ENCODE peak calls at places on chromosomes 12 and 14, in eight cellular contexts. O is Calu3, R is AG04449, M is fibroblast of lung, S is astrocyte, N is mammary epithelial cell, F is A549, U is Panc1. T is an unnamed sample.

GRCh38 chr12:52721838-52722470 is 18.6 kb upstream of the KRT77 start:
- DNase-seq in O (no peak), F (no peak), R (no peak), N (no peak), U (no peak), S (no peak), M (no peak), T (no peak)

GRCh38 chr14:70188292-70188607 is 501 bp downstream of the SLC8A3 start:
- DNase-seq in M (no peak), U (no peak), S (no peak), O (no peak), F (no peak), N (no peak), R (no peak), T (no peak)

GRCh38 chr14:103541944-103542544 is 13.0 kb downstream of the TRMT61A start:
- DNase-seq in N (no peak), U (no peak), S (no peak), R (no peak), F (no peak), M (no peak), O (no peak), T (no peak)

GRCh38 chr12:89073027-89073398 is 279.3 kb downstream of the DUSP6 start:
- DNase-seq in R (peak; percentile 77), U (no peak), O (peak; percentile 75), S (peak; percentile 88), M (peak; percentile 72), N (no peak), F (no peak), T (peak; percentile 71)

GRCh38 chr12:130286041-130286440 is 51.6 kb upstream of the PIWIL1 start:
- DNase-seq in F (no peak), S (no peak), O (no peak), N (no peak), R (no peak), U (no peak), M (no peak), T (no peak)

GRCh38 chr14:51661504-51661903 is 9.8 kb downstream of the FRMD6 start:
- DNase-seq in F (no peak), S (no peak), O (no peak), M (no peak), N (no peak), U (no peak), R (no peak), T (no peak)

GRCh38 chr12:32671930-32672785 is 6.9 kb upstream of the DNM1L start:
- DNase-seq in F (peak; percentile 73), U (peak; percentile 51), S (peak; percentile 61), O (peak; percentile 48), M (peak; percentile 87), N (peak; percentile 37), R (peak; percentile 33), T (peak; percentile 56)

GRCh38 chr14:52741865-52742264 is 11.9 kb downstream of the STYX start:
- DNase-seq in R (no peak), U (no peak), M (no peak), S (no peak), O (no peak), N (no peak), F (no peak), T (no peak)

GRCh38 chr12:62435337-62436163 is 31.1 kb upstream of the MON2 start:
- DNase-seq in M (peak; percentile 74), R (no peak), U (peak; percentile 15), F (peak; percentile 80), S (peak; percentile 46), N (peak; percentile 40), O (peak; percentile 70), T (peak; percentile 62)

GRCh38 chr14:96442355-96442754 is 50.4 kb downstream of the AK7 start:
- DNase-seq in R (no peak), M (no peak), F (no peak), S (peak; percentile 29), O (no peak), U (no peak), N (no peak), T (no peak)

GRCh38 chr12:128623748-128624147 is 200.0 kb downstream of the SLC15A4 start:
- DNase-seq in U (no peak), N (no peak), F (no peak), S (no peak), R (no peak), M (no peak), O (no peak), T (no peak)

GRCh38 chr12:15669256-15669948 is 119.8 kb downstream of the EPS8 start:
- DNase-seq in R (no peak), U (no peak), S (peak; percentile 33), N (no peak), M (peak; percentile 41), O (no peak), F (no peak), T (peak; percentile 29)

GRCh38 chr12:62588916-62589315 is 122.3 kb downstream of the MON2 start:
- DNase-seq in F (peak; percentile 34), O (no peak), S (peak; percentile 57), N (no peak), R (no peak), U (no peak), M (peak; percentile 9), T (peak; percentile 55)

GRCh38 chr12:120787889-120788288 is 62.3 kb downstream of the ACADS start:
- DNase-seq in M (no peak), U (no peak), R (no peak), S (no peak), O (no peak), F (no peak), N (no peak), T (no peak)

GRCh38 chr14:91387996-91388395 is 29.6 kb downstream of the CCDC88C start:
- DNase-seq in N (no peak), O (no peak), S (no peak), U (no peak), M (no peak), R (no peak), F (no peak), T (no peak)

GRCh38 chr12:132505105-132505851 is 15.3 kb downstream of the FBRSL1 start:
- DNase-seq in S (no peak), M (no peak), U (no peak), F (no peak), O (no peak), N (no peak), R (no peak), T (no peak)

GRCh38 chr12:56219840-56220239 is 1.9 kb downstream of the RNF41 start:
- DNase-seq in S (no peak), U (no peak), R (no peak), F (no peak), O (no peak), N (no peak), M (no peak), T (no peak)

GRCh38 chr12:94092516-94093241 is 55.7 kb upstream of the PLXNC1 start:
- DNase-seq in O (no peak), S (peak; percentile 98), N (peak; percentile 77), U (no peak), R (no peak), F (no peak), M (peak; percentile 42), T (peak; percentile 43)

GRCh38 chr14:34331728-34332623 is 130.1 kb downstream of the SPTSSA start:
- DNase-seq in O (peak; percentile 84), F (peak; percentile 82), S (peak; percentile 54), M (peak; percentile 58), U (peak; percentile 22), R (no peak), N (peak; percentile 52), T (peak; percentile 26)

GRCh38 chr12:19431407-19432308 is 7.6 kb upstream of the AEBP2 start:
- DNase-seq in S (peak; percentile 87), R (peak; percentile 80), M (peak; percentile 70), N (peak; percentile 90), U (no peak), O (peak; percentile 39), F (peak; percentile 41), T (peak; percentile 93)

GRCh38 chr12:119061208-119061796 is 80.0 kb downstream of the SRRM4 start:
- DNase-seq in O (peak; percentile 49), N (peak; percentile 12), M (peak; percentile 19), S (peak; percentile 7), U (no peak), R (no peak), F (peak; percentile 53), T (no peak)

GRCh38 chr12:115433014-115433634 is 749.1 kb upstream of the TBX3 start:
- DNase-seq in R (no peak), U (no peak), S (no peak), M (no peak), N (peak; percentile 6), F (no peak), O (no peak), T (no peak)
- TF ChIP-seq CTCF in R (no peak), U (no peak), S (no peak), M (no peak), N (peak; percentile 21), F (no peak), O (no peak), T (no peak)

GRCh38 chr12:109841356-109841755 is 8.2 kb upstream of the TRPV4 start:
- DNase-seq in F (no peak), N (no peak), S (no peak), R (no peak), U (no peak), M (no peak), O (no peak), T (no peak)
- TF ChIP-seq CTCF in F (no peak), N (no peak), S (no peak), R (no peak), U (no peak), M (no peak), O (no peak), T (no peak)

DNA sequence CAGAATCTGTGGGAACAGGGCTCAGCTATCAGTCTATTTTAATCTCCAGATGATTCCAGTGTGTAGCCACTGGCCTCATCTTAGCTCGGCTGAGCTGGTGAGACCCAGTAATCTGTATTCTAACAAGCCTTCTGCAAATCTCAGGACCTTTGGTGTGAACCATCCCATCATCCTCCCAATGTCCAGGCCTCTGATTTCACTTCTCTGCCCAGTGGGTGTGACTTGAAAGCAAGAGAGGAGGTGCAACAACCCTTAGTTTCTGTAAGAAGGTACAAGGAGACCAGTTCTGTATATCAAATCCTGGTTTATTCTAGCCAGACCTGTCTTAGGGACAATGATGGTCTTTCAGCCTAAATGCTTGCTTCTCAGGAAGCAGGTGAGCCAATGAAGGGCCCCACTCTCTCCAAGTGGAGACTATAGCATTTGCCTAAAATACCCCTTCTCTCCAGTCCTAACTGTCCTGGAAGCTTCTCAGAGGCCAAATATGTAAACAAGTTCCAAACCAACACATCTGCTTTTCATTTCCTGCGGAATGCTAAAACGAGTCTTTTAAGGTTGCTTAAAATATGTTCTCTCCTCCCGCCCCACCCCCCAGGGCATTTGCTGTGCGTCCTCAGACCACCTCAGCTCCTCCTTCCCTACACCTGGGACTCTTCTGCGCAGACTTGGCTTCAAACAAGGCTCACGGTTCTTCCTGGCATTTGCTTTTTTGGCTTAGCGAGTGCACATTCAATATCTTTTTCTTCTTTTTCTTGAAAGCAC is 78.4 kb upstream of the FUT8 start:
- DNase-seq in S (peak; percentile 74), M (peak; percentile 79), R (peak; percentile 55), O (no peak), N (no peak), U (no peak), F (no peak), T (peak; percentile 75)
- TF ChIP-seq CTCF in S (no peak), M (no peak), R (no peak), O (no peak), N (no peak), U (no peak), F (no peak), T (no peak)

DNA sequence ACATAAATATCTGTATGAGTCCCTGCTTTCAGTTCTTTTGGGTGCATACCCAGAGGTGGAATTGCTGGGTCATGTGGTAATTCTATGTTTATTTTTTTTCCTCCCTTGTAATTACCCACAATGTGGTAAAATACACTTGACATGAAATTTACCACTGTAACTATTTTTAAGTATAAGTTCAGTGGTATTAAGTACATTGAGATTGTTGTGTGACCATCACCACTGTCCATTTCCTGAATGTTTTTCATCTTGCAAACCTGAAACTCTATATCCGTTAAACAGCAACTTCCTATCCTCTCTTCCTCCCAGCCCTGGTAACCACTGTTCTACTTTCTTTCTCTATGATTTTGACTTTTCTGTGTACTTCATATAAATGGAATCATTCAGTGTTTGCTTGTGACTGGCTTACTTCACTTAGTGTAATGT is 51.4 kb downstream of the BORCS5 start:
- DNase-seq in O (no peak), N (no peak), S (no peak), R (no peak), F (no peak), U (no peak), M (no peak), T (no peak)
- TF ChIP-seq CTCF in O (no peak), N (no peak), S (no peak), R (no peak), F (no peak), U (no peak), M (no peak), T (no peak)